ENCODE peak calls at places on chromosomes 2 and 18, in eight cellular contexts. V is GM12892, T is endothelial cell of umbilical vein, U is SK-N-SH, J is HCT116, M is prostate gland, W is stomach, F is GM23338. Z is an unnamed sample.
A peak's percentile ranks its signal among the peaks of the same experiment; 100 is the strongest.

GRCh38 chr18:59357928-59358327 is 1.1 kb downstream of the LMAN1 start:
- DNase-seq in T (peak; percentile 75), M (peak; percentile 12), J (peak; percentile 4), U (peak; percentile 8), V (no peak), F (no peak), W (no peak), Z (no peak)

GRCh38 chr2:42025151-42025582 is 22.7 kb upstream of the PKDCC start:
- DNase-seq in F (peak; percentile 69), M (no peak), V (no peak), W (no peak), U (peak; percentile 74), J (no peak), T (peak; percentile 79), Z (no peak)

GRCh38 chr2:172525601-172526000 is 30.3 kb upstream of the PDK1 start:
- DNase-seq in M (no peak), W (no peak), J (no peak), F (peak; percentile 40), V (no peak), U (no peak), T (no peak), Z (no peak)

GRCh38 chr18:35502062-35502461 is 4.3 kb upstream of the INO80C start:
- DNase-seq in W (no peak), U (no peak), F (no peak), V (no peak), T (no peak), M (no peak), J (no peak), Z (no peak)

GRCh38 chr18:71242981-71243380 is 954.1 kb downstream of the SOCS6 start:
- DNase-seq in J (no peak), T (no peak), U (no peak), M (no peak), F (no peak), V (no peak), W (no peak), Z (no peak)

GRCh38 chr18:60987963-60988362 is 345.3 kb upstream of the CDH20 start:
- DNase-seq in U (no peak), V (no peak), M (no peak), W (no peak), T (peak; percentile 76), F (no peak), J (no peak), Z (no peak)

GRCh38 chr2:177164584-177165052 is 48.0 kb upstream of the HNRNPA3 start:
- DNase-seq in V (no peak), W (peak; percentile 86), F (peak; percentile 88), J (peak; percentile 68), T (peak; percentile 92), M (peak; percentile 74), U (peak; percentile 78), Z (no peak)

GRCh38 chr2:172970660-172971059 is 105.0 kb upstream of the MAP3K20 start:
- DNase-seq in U (no peak), J (no peak), F (no peak), M (no peak), T (peak; percentile 37), V (no peak), W (no peak), Z (no peak)

GRCh38 chr2:144211826-144212225 is 308.1 kb downstream of the ZEB2 start:
- DNase-seq in J (no peak), W (no peak), T (no peak), U (no peak), M (no peak), V (no peak), F (no peak), Z (no peak)

GRCh38 chr2:167420261-167420660 is 532.0 kb downstream of the XIRP2 start:
- DNase-seq in T (no peak), V (no peak), U (no peak), M (no peak), F (no peak), W (no peak), J (no peak), Z (no peak)

GRCh38 chr2:204871246-204871953 is 326.1 kb downstream of the PARD3B start:
- DNase-seq in W (no peak), U (peak; percentile 23), M (no peak), J (no peak), F (peak; percentile 43), V (no peak), T (peak; percentile 87), Z (no peak)

GRCh38 chr2:4972472-4972871 is 719.7 kb upstream of the SOX11 start:
- DNase-seq in J (no peak), W (no peak), T (no peak), U (no peak), F (no peak), M (no peak), V (no peak), Z (no peak)

GRCh38 chr2:54906711-54907110 is 143.5 kb downstream of the RTN4 start:
- DNase-seq in T (no peak), U (no peak), V (no peak), J (no peak), F (peak; percentile 18), M (no peak), W (no peak), Z (no peak)

GRCh38 chr2:82795446-82795845 is 1663.6 kb downstream of the SUCLG1 start:
- DNase-seq in M (no peak), T (peak; percentile 87), F (no peak), W (no peak), V (no peak), J (peak; percentile 18), U (no peak), Z (no peak)

GRCh38 chr2:126784636-126785035 is 114.1 kb upstream of the TEX51 start:
- DNase-seq in F (no peak), U (no peak), T (no peak), M (no peak), W (no peak), J (no peak), V (no peak), Z (no peak)

GRCh38 chr2:200798519-200798918 is 13.2 kb upstream of the BZW1 start:
- DNase-seq in T (no peak), U (no peak), F (no peak), J (no peak), V (no peak), M (no peak), W (no peak), Z (no peak)

GRCh38 chr2:200796561-200796960 is 15.1 kb upstream of the BZW1 start:
- DNase-seq in V (no peak), F (no peak), M (no peak), T (peak; percentile 16), J (no peak), U (no peak), W (no peak), Z (no peak)

GRCh38 chr2:200800458-200800857 is 11.3 kb upstream of the BZW1 start:
- DNase-seq in J (no peak), W (no peak), T (no peak), V (no peak), M (no peak), U (no peak), F (no peak), Z (no peak)

GRCh38 chr2:200795044-200795443 is 16.7 kb upstream of the BZW1 start:
- DNase-seq in M (no peak), W (no peak), U (no peak), T (no peak), V (no peak), F (peak; percentile 46), J (no peak), Z (no peak)

DNA sequence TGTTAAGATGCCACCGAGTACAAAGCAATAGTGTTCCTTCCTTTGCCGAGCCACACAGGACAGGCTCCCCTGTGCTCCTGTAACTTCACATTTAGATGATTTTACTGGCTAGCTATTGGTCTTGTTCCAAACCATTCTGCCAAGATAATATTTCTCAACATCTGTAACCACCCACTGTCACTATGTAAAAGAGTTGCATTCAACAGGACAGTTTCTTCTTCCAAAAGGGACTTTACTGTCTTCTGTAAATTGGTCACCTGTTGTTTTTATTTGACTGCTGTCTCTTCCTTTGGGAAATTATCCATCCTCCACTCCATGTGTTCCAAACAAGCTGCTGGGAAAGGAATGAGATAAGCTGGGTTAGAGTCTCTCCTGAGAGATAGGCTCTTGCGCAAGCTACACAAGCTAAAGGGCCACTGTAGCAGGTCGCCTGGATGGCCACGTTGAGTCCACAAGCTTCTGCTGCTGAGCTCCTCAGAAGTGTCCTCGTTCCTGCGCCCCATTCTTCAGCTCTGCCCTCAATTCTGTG is 14.4 kb upstream of the BZW1 start:
- DNase-seq in M (peak; percentile 48), T (no peak), U (no peak), W (peak; percentile 33), V (no peak), J (no peak), F (no peak), Z (no peak)
- TF ChIP-seq POLR2AphosphoS5 in M (peak; percentile 92), T (no peak), U (no peak), W (no peak), V (no peak), J (no peak), F (no peak), Z (no peak)

GRCh38 chr2:31704561-31705212 is 123.9 kb upstream of the SRD5A2 start:
- DNase-seq in V (no peak), J (no peak), T (no peak), W (peak; percentile 76), M (peak; percentile 88), U (no peak), F (no peak), Z (no peak)
- TF ChIP-seq POLR2AphosphoS5 in V (no peak), J (no peak), T (no peak), W (peak; percentile 26), M (peak; percentile 81), U (no peak), F (no peak), Z (no peak)

GRCh38 chr2:12738112-12738485 is 21.4 kb downstream of the TRIB2 start:
- DNase-seq in T (peak; percentile 9), J (no peak), W (no peak), V (no peak), U (no peak), M (no peak), F (no peak), Z (no peak)

GRCh38 chr2:12733846-12734245 is 17.1 kb downstream of the TRIB2 start:
- DNase-seq in M (peak; percentile 91), F (no peak), U (no peak), W (peak; percentile 90), T (no peak), J (no peak), V (no peak), Z (no peak)

GRCh38 chr2:12737226-12738111 is 20.7 kb downstream of the TRIB2 start:
- DNase-seq in W (no peak), M (no peak), J (no peak), T (no peak), V (no peak), U (no peak), F (no peak), Z (no peak)

GRCh38 chr2:12732663-12733062 is 15.9 kb downstream of the TRIB2 start:
- DNase-seq in W (no peak), V (no peak), U (no peak), M (no peak), F (no peak), T (no peak), J (no peak), Z (no peak)

GRCh38 chr2:12734914-12735654 is 18.3 kb downstream of the TRIB2 start:
- DNase-seq in T (no peak), F (no peak), U (no peak), M (no peak), W (no peak), V (no peak), J (no peak), Z (no peak)
- TF ChIP-seq POLR2AphosphoS5 in T (no peak), F (no peak), U (no peak), M (no peak), W (no peak), V (no peak), J (no peak), Z (no peak)

DNA sequence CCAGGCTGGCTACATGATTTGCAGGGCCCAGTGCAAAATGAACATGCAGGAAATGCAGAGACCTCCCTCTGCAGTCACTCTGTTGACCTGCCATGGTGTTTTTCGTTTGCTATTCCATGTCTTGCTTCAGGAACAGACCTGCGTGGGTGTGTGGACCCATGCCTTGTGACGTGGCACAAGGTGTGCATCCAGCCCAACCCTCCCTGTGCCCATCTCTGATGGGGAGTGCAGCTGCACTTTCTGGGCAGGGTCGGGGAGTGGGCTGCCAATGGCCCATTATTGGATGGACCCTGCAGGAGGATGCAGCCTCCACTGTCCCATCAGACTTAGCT is 33.1 kb downstream of the NAPG start:
- DNase-seq in V (no peak), F (no peak), M (no peak), W (no peak), T (no peak), U (no peak), J (no peak), Z (no peak)
- TF ChIP-seq POLR2AphosphoS5 in V (no peak), F (no peak), M (no peak), W (no peak), T (no peak), U (no peak), J (no peak), Z (no peak)

Z was measured in SK-N-MC.